ENCODE peak calls at places on chromosomes 2 and 18, in four cellular contexts. Z, T, Q and U are unnamed samples.

GRCh38 chr2:217886720-217887309 is 116.0 kb downstream of the TNS1 start:
- DNase-seq in Z (peak; percentile 57), T (peak; percentile 68), Q (peak; percentile 82), U (peak; percentile 86)

GRCh38 chr18:56696966-56697365 is 45.8 kb downstream of the WDR7 start:
- DNase-seq in Z (no peak), T (no peak), Q (no peak), U (no peak)

GRCh38 chr2:101706819-101707177 is 9.3 kb downstream of the MAP4K4 start:
- DNase-seq in Z (no peak), T (no peak), Q (no peak), U (no peak)

GRCh38 chr2:170689481-170689880 is 25.7 kb upstream of the SP5 start:
- DNase-seq in Z (no peak), T (no peak), Q (no peak), U (no peak)

GRCh38 chr2:177738461-177739234 is 333.9 kb downstream of the PDE11A start:
- DNase-seq in Z (no peak), T (no peak), Q (no peak), U (no peak)

GRCh38 chr2:118013221-118013723 is 598 bp downstream of the CCDC93 start:
- DNase-seq in Z (peak; percentile 30), T (peak; percentile 72), Q (peak; percentile 52), U (no peak)

GRCh38 chr2:217887841-217888665 is 114.7 kb downstream of the TNS1 start:
- DNase-seq in Z (no peak), T (peak; percentile 87), Q (peak; percentile 85), U (no peak)

GRCh38 chr18:63410792-63411191 is 11.5 kb downstream of the VPS4B start:
- DNase-seq in Z (no peak), T (no peak), Q (no peak), U (no peak)

GRCh38 chr2:227241005-227241404 is 76.6 kb downstream of the COL4A3 start:
- DNase-seq in Z (no peak), T (no peak), Q (no peak), U (no peak)

GRCh38 chr2:130864830-130865229 is 28.1 kb downstream of the ARHGEF4 start:
- DNase-seq in Z (peak; percentile 28), T (no peak), Q (peak; percentile 27), U (no peak)

GRCh38 chr2:12109363-12110017 is 363.1 kb downstream of the LPIN1 start:
- DNase-seq in Z (no peak), T (no peak), Q (no peak), U (no peak)

GRCh38 chr2:217289909-217290283 is 430.0 kb upstream of the TNP1 start:
- DNase-seq in Z (no peak), T (peak; percentile 61), Q (no peak), U (no peak)

GRCh38 chr2:10763461-10763800 is 42.0 kb downstream of the ATP6V1C2 start:
- DNase-seq in Z (no peak), T (no peak), Q (no peak), U (no peak)

GRCh38 chr2:74646829-74647482 is 1.2 kb downstream of the M1AP start:
- DNase-seq in Z (no peak), T (no peak), Q (no peak), U (no peak)

GRCh38 chr2:61759718-61760117 is 94.1 kb downstream of the FAM161A start:
- DNase-seq in Z (no peak), T (no peak), Q (no peak), U (no peak)

GRCh38 chr2:240622631-240623235 is 2.5 kb upstream of the GPR35 start:
- DNase-seq in Z (no peak), T (peak; percentile 82), Q (no peak), U (no peak)

GRCh38 chr2:215754546-215754945 is 258.8 kb downstream of the MREG start:
- DNase-seq in Z (no peak), T (no peak), Q (no peak), U (no peak)

GRCh38 chr2:142973160-142973821 is 95.8 kb downstream of the KYNU start:
- DNase-seq in Z (no peak), T (no peak), Q (no peak), U (no peak)

GRCh38 chr2:237405605-237406004 is 8.4 kb downstream of the COL6A3 start:
- DNase-seq in Z (no peak), T (no peak), Q (no peak), U (no peak)

GRCh38 chr2:237408280-237408679 is 5.7 kb downstream of the COL6A3 start:
- DNase-seq in Z (no peak), T (no peak), Q (peak; percentile 38), U (no peak)

GRCh38 chr2:237405006-237405559 is 8.9 kb downstream of the COL6A3 start:
- DNase-seq in Z (no peak), T (no peak), Q (peak; percentile 23), U (no peak)

GRCh38 chr2:237404413-237404812 is 9.6 kb downstream of the COL6A3 start:
- DNase-seq in Z (no peak), T (peak; percentile 30), Q (no peak), U (no peak)

GRCh38 chr2:237407734-237408133 is 6.2 kb downstream of the COL6A3 start:
- DNase-seq in Z (no peak), T (no peak), Q (no peak), U (no peak)
- H3K4me3 ChIP-seq in Z (no peak overlapping the region), T (no peak overlapping the region), Q (no peak overlapping the region), U (no peak overlapping the region)

GRCh38 chr18:70047931-70048603 is 100.4 kb upstream of the CD226 start:
- DNase-seq in Z (no peak), T (no peak), Q (no peak), U (no peak)
- H3K27ac ChIP-seq in Z (no peak overlapping the region), T (peak overlapping the region; percentile 96), Q (no peak overlapping the region), U (no peak overlapping the region)

GRCh38 chr2:127108090-127108523 is 1.2 kb upstream of the BIN1 start:
- DNase-seq in Z (no peak), T (peak; percentile 15), Q (no peak), U (no peak)
- H3K4me3 ChIP-seq in Z (no peak overlapping the region), T (no peak overlapping the region), Q (peak overlapping the region; percentile 71), U (no peak overlapping the region)

GRCh38 chr2:150168596-150168995 is 318.9 kb downstream of the RND3 start:
- DNase-seq in Z (no peak), T (no peak), Q (no peak), U (no peak)
- H3K27ac ChIP-seq in Z (no peak overlapping the region), T (peak overlapping the region; percentile 40), Q (no peak overlapping the region), U (no peak overlapping the region)

DNA sequence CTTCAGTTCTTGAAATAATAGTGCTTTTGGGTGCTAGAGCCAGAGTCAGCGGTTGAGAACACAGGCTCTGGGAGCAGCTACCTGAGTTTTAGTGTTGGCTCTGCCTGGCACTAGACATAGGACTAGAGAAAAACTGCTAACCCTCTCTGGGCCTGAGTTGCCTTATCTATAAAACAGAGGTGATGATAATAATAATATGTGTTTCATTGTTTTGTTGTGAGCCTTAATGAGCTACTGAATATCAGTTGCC is 391.7 kb downstream of the PTPRM start:
- DNase-seq in Z (no peak), T (no peak), Q (no peak), U (no peak)
- H3K4me3 ChIP-seq in Z (no peak overlapping the region), T (no peak overlapping the region), Q (no peak overlapping the region), U (no peak overlapping the region)

GRCh38 chr2:238644095-238645081 is 203.5 kb upstream of the TWIST2 start:
- DNase-seq in Z (no peak), T (no peak), Q (no peak), U (no peak)
- H3K27ac ChIP-seq in Z (no peak overlapping the region), T (peak overlapping the region; percentile 95), Q (no peak overlapping the region), U (no peak overlapping the region)

GRCh38 chr2:128474962-128475361 is 156.3 kb upstream of the HS6ST1 start:
- DNase-seq in Z (no peak), T (no peak), Q (no peak), U (no peak)

GRCh38 chr2:128472789-128473174 is 154.1 kb upstream of the HS6ST1 start:
- DNase-seq in Z (no peak), T (no peak), Q (no peak), U (no peak)

GRCh38 chr2:128474014-128474961 is 155.6 kb upstream of the HS6ST1 start:
- DNase-seq in Z (no peak), T (no peak), Q (no peak), U (no peak)

GRCh38 chr2:128475427-128476211 is 157.0 kb upstream of the HS6ST1 start:
- DNase-seq in Z (no peak), T (no peak), Q (no peak), U (no peak)

GRCh38 chr2:128473175-128474013 is 154.7 kb upstream of the HS6ST1 start:
- DNase-seq in Z (no peak), T (no peak), Q (no peak), U (no peak)
- H3K4me3 ChIP-seq in Z (no peak overlapping the region), T (no peak overlapping the region), Q (peak overlapping the region; percentile 18), U (no peak overlapping the region)